ENCODE peak calls at places on chromosomes 2 and 18, in eight cellular contexts. X is ovary; H is left ventricle myocardium inferior; J is CD4-positive, alpha-beta memory T cell; N is thyroid gland; G is A549; Y is SK-N-SH; E is mammary epithelial cell. Z is an unnamed sample. For H3K4me1, the result is how much of the 10 kb centered on the place peaks cover.

GRCh38 chr18:58247363-58247834 is 203.4 kb downstream of the NEDD4L start:
- DNase-seq in X (peak), H (no peak), J (no peak), N (peak), G (no peak), Y (no peak), E (no peak), Z (no peak)

GRCh38 chr2:26008851-26009566 is 24.9 kb upstream of the RAB10 start:
- DNase-seq in X (no peak), H (peak), J (no peak), N (peak), G (peak), Y (no peak), E (peak), Z (no peak)

GRCh38 chr2:119431976-119432881 is 575 bp downstream of the TMEM37 start:
- DNase-seq in X (peak), H (no peak), J (no peak), N (peak), G (no peak), Y (no peak), E (no peak), Z (peak)

GRCh38 chr18:21672868-21673267 is 31.7 kb downstream of the ABHD3 start:
- DNase-seq in X (no peak), H (peak), J (no peak), N (peak), G (peak), Y (peak), E (peak), Z (no peak)

GRCh38 chr2:126803422-126803775 is 95.3 kb upstream of the TEX51 start:
- DNase-seq in X (no peak), H (no peak), J (no peak), N (no peak), G (no peak), Y (no peak), E (no peak), Z (no peak)

GRCh38 chr2:56624181-56624580 is 440.4 kb downstream of the CCDC85A start:
- DNase-seq in X (no peak), H (no peak), J (no peak), N (no peak), G (no peak), Y (no peak), E (no peak), Z (no peak)

GRCh38 chr18:74533666-74534065 is 634 bp upstream of the CNDP1 start:
- DNase-seq in X (no peak), H (no peak), J (no peak), N (no peak), G (no peak), Y (no peak), E (no peak), Z (no peak)

GRCh38 chr2:112848833-112849232 is 12.3 kb upstream of the IL1B start:
- DNase-seq in X (no peak), H (no peak), J (no peak), N (no peak), G (no peak), Y (no peak), E (no peak), Z (no peak)

GRCh38 chr18:80250740-80251364 is 3.5 kb upstream of the PARD6G start:
- DNase-seq in X (no peak), H (no peak), J (no peak), N (no peak), G (no peak), Y (no peak), E (no peak), Z (no peak)

GRCh38 chr2:239596792-239597191 is 196.0 kb upstream of the HDAC4 start:
- DNase-seq in X (no peak), H (no peak), J (no peak), N (no peak), G (no peak), Y (no peak), E (no peak), Z (no peak)

GRCh38 chr2:237315170-237315880 is 98.6 kb downstream of the COL6A3 start:
- DNase-seq in X (peak), H (peak), J (no peak), N (peak), G (no peak), Y (peak), E (no peak), Z (peak)

GRCh38 chr2:109384308-109385271 is 229.2 kb downstream of the SEPTIN10 start:
- DNase-seq in X (no peak), H (peak), J (no peak), N (peak), G (no peak), Y (no peak), E (no peak), Z (no peak)

GRCh38 chr2:104945211-104945610 is 91.3 kb downstream of the POU3F3 start:
- DNase-seq in X (no peak), H (no peak), J (no peak), N (no peak), G (no peak), Y (no peak), E (no peak), Z (no peak)

GRCh38 chr2:145652992-145653545 is 1133.2 kb upstream of the ZEB2 start:
- DNase-seq in X (peak), H (no peak), J (no peak), N (no peak), G (no peak), Y (no peak), E (peak), Z (peak)

GRCh38 chr2:126614529-126615279 is 41.3 kb upstream of the GYPC start:
- DNase-seq in X (no peak), H (no peak), J (no peak), N (no peak), G (no peak), Y (no peak), E (no peak), Z (peak)

GRCh38 chr2:6181525-6182270 is 489.5 kb downstream of the SOX11 start:
- DNase-seq in X (no peak), H (no peak), J (no peak), N (peak), G (peak), Y (no peak), E (no peak), Z (no peak)

GRCh38 chr2:98882971-98883779 is 52.9 kb downstream of the CRACDL start:
- DNase-seq in X (no peak), H (no peak), J (no peak), N (no peak), G (no peak), Y (no peak), E (no peak), Z (no peak)

GRCh38 chr18:12308386-12309100 is 502 bp downstream of the TUBB6 start:
- DNase-seq in X (peak), H (peak), J (no peak), N (peak), G (peak), Y (peak), E (peak), Z (peak)

GRCh38 chr18:59200787-59201186 is 19.2 kb upstream of the GRP start:
- DNase-seq in X (no peak), H (no peak), J (no peak), N (no peak), G (peak), Y (no peak), E (peak), Z (no peak)

GRCh38 chr18:47975701-47976100 is 45.2 kb upstream of the SMAD2 start:
- DNase-seq in X (no peak), H (no peak), J (no peak), N (no peak), G (no peak), Y (no peak), E (no peak), Z (no peak)

GRCh38 chr2:195782156-195782555 is 125.1 kb downstream of the SLC39A10 start:
- DNase-seq in X (no peak), H (no peak), J (no peak), N (no peak), G (no peak), Y (no peak), E (no peak), Z (no peak)

GRCh38 chr2:234987754-234988153 is 35.9 kb downstream of the SH3BP4 start:
- DNase-seq in X (no peak), H (no peak), J (no peak), N (no peak), G (no peak), Y (no peak), E (no peak), Z (no peak)

DNA sequence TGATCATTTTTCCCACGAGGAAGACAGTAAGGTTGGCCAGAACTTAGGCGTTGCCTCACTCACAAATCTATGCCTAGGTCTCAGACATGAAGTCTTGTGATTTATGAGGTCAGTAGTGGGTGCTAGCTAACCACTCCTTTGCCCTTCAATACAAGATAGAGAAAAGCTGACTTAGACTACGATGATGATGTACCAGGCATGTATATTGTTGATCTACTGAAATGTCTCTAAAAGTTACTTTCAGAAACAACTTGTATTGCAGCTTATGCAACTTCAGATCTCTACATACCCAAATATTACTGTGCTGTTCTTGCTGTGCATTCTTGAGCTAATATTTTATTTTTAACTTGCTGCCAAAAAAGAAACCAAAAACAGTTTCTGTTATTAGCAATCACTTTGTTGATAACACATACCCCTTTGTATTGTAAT is 30.6 kb downstream of the MAPRE2 start:
- DNase-seq in X (no peak), H (no peak), J (no peak), N (no peak), G (no peak), Y (no peak), E (peak), Z (no peak)
- H3K27ac ChIP-seq in X (no peak), H (peak), J (no peak), N (no peak), G (no peak), Y (no peak), E (no peak), Z (no peak)

GRCh38 chr2:175373001-175373727 is 191.7 kb upstream of the ATP5MC3 start:
- DNase-seq in X (no peak), H (no peak), J (no peak), N (no peak), G (no peak), Y (no peak), E (no peak), Z (no peak)

GRCh38 chr2:175371378-175371777 is 189.9 kb upstream of the ATP5MC3 start:
- DNase-seq in X (no peak), H (no peak), J (no peak), N (no peak), G (no peak), Y (no peak), E (no peak), Z (no peak)

DNA sequence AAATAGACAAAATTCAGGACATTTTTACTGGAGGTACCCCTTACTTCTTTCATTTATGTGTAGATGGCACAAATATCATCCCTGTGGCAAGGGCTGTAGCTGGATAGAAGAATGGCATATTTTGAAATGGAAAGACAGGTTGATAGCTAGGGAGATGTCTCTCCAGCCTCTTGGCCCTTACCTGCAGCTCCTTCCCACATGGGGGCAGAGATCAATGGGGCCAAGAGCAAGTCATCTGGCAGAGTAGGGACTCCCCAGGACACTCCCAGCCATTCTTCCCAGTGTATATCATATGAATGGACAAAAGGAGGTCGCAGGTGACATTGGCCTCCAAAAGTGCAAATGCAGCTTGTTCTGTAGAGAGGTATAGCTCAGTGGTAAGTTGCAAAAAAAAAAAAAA is 192.2 kb upstream of the ATP5MC3 start:
- DNase-seq in X (no peak), H (no peak), J (no peak), N (no peak), G (no peak), Y (no peak), E (no peak), Z (no peak)
- H3K4me3 ChIP-seq in X (no peak), H (no peak), J (no peak), N (no peak), G (no peak), Y (no peak), E (no peak), Z (no peak)

GRCh38 chr2:14633031-14633430 is 514 bp downstream of the LRATD1 start:
- DNase-seq in X (peak), H (no peak), J (no peak), N (peak), G (no peak), Y (no peak), E (peak), Z (no peak)
- H3K4me1 ChIP-seq in X (under half), H (under half), J (under half), N (under half), G (under half), Y (under half), E (half or more), Z (under half)

GRCh38 chr18:56162871-56163270 is 475.5 kb downstream of the TXNL1 start:
- DNase-seq in X (peak), H (no peak), J (no peak), N (no peak), G (no peak), Y (no peak), E (no peak), Z (no peak)
- H3K27ac ChIP-seq in X (no peak), H (peak), J (no peak), N (no peak), G (no peak), Y (no peak), E (no peak), Z (no peak)

DNA sequence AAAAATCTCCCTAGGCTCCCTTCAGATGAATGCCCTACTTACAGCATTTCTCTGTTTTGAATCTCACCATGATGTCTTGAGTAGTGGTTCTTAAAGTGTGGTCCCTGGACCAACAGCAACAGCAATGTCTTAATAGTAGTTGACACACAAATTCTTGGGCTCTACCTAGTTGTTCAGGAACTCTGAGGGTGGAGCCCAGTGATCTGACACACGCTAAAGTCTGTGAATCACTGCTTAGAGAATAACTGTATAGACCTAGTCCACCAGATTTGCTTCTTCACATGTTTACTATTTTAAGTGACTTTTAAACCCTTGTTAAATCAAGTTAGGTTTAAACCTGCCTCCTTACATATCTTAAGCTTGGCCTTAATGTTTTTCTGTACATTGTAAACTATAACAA is 47.6 kb upstream of the ARHGAP15 start:
- DNase-seq in X (no peak), H (no peak), J (no peak), N (no peak), G (no peak), Y (no peak), E (peak), Z (no peak)
- H3K4me3 ChIP-seq in X (no peak), H (no peak), J (no peak), N (no peak), G (no peak), Y (no peak), E (no peak), Z (no peak)

DNA sequence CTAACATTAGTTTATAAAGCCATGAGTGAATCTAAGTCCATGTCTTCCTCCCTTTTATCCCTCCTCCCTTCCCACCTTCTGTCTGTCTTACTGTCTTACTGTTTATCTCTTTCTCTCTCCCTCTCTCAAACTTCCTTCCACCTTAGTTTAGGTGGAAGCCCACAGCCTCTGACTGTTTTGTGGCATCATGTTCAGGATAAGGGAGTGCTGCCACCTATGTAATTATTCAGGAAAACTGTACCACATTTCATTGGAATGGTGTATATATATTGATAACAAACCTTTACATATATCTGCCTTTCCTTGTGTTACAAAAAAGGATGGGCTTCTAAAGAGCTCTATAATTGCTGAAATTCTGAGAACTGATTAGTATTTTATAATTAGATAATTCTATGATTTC is 48.7 kb downstream of the NETO1 start:
- DNase-seq in X (no peak), H (no peak), J (no peak), N (no peak), G (no peak), Y (no peak), E (no peak), Z (no peak)
- H3K4me1 ChIP-seq in X (under half), H (under half), J (under half), N (under half), G (under half), Y (under half), E (under half), Z (under half)

DNA sequence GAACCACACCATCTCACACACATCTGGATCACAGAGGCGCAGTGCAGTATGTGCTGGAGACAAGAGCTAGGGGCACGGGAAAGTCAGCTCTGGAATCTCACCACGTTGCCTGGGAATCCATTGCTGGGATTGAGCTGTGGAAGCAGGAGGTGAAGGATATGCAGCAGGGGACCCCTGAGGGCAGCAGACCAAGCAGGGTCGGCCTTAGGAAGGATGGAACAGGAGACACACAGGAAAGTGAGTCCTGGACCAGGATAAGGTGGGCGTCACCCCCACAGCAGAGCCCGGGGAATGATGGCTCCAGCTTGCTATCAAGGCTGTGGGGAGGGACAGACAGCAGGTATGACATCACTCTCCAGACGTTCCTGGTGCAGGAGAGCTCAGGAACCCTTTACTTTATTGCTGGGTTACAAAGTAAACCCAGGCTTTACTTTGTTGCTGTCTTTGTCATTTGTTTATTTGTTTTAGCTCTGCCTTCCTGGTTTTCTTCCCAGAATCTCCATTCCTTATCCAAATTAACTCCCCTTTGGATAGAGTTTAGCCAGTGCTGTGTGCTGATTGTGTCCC is 329.8 kb upstream of the MYT1L start:
- DNase-seq in X (no peak), H (no peak), J (no peak), N (no peak), G (peak), Y (no peak), E (no peak), Z (no peak)
- H3K27ac ChIP-seq in X (no peak), H (no peak), J (no peak), N (no peak), G (no peak), Y (no peak), E (no peak), Z (no peak)

DNA sequence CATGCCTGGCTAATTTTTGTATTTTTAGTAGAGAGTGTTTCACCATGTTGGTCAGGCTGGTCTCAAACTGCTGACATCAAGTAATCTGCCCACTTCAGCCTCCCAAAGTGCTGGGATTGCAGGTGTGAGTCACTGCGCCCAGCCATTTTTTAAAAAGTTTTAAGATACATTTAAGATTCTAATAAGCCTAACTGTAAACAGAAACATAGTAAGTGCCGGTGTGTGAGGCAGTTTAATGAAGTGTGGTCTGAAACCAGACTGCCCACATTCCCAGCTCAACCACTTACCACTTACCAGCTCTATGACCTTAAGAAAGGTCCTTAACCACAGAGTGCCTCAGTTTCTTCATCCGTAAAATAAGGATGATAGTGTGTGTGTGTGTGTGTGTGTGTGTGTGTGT is 42.4 kb downstream of the TMEM237 start:
- DNase-seq in X (no peak), H (no peak), J (no peak), N (no peak), G (no peak), Y (no peak), E (peak), Z (no peak)
- H3K4me3 ChIP-seq in X (no peak), H (no peak), J (no peak), N (no peak), G (no peak), Y (no peak), E (no peak), Z (no peak)

GRCh38 chr2:179483131-179483530 is 218.5 kb upstream of the SESTD1 start:
- DNase-seq in X (no peak), H (no peak), J (no peak), N (no peak), G (no peak), Y (no peak), E (no peak), Z (no peak)

DNA sequence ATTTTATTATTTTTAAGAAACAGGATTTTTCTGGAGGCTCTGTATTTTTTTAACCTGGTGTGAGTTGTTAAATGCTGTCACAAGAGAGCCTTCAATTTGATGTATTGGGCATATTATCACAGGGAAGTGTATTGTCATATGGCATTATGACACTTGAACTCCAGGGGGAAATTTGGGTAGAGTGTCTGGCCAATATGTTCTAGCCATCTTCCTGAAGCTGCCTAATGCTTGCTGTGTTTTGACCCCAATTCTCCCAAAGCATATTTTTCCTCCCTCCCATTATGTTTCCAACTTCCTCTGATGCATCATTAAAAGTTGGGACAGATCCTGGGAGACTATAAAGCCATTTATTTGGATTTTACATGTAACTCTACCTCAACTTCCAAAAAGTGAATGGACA is 214.1 kb upstream of the SESTD1 start:
- DNase-seq in X (no peak), H (no peak), J (no peak), N (no peak), G (no peak), Y (no peak), E (no peak), Z (no peak)
- H3K4me1 ChIP-seq in X (under half), H (under half), J (under half), N (under half), G (under half), Y (under half), E (under half), Z (under half)

Z was measured in SJCRH30.